ENCODE peak calls at places on chromosomes 2 and 18, in nine cellular contexts. One of them, this sample, is unnamed.

GRCh38 chr2:75042823-75043222 is 84.4 kb downstream of the POLE4 start:
- DNase-seq in activated CD8-positive, alpha-beta memory T cell treated with anti-CD3 and anti-CD28 coated beads, Interleukin-2, amount 50 U/mL, for 4 hours: no peak
- DNase-seq in brain microvascular endothelial cell: no peak
- DNase-seq in fibroblast of gingiva: no peak
- DNase-seq in EL: no peak
- DNase-seq in naive thymus-derived CD4-positive, alpha-beta T cell: no peak
- DNase-seq in astrocyte: no peak
- DNase-seq in fibroblast of lung: no peak
- DNase-seq in IMR-90: no peak
- DNase-seq in this sample: no peak

GRCh38 chr18:77320960-77321559 is 71.4 kb downstream of the GALR1 start:
- DNase-seq in EL: no peak
- DNase-seq in fibroblast of gingiva: no peak
- DNase-seq in brain microvascular endothelial cell: no peak
- DNase-seq in astrocyte: no peak
- DNase-seq in activated CD8-positive, alpha-beta memory T cell treated with anti-CD3 and anti-CD28 coated beads, Interleukin-2, amount 50 U/mL, for 4 hours: no peak
- DNase-seq in naive thymus-derived CD4-positive, alpha-beta T cell: no peak
- DNase-seq in fibroblast of lung: no peak
- DNase-seq in IMR-90: no peak
- DNase-seq in this sample: peak; percentile 43

GRCh38 chr2:31992025-31992566 is 18.7 kb downstream of the MEMO1 start:
- DNase-seq in EL: no peak
- DNase-seq in astrocyte: no peak
- DNase-seq in IMR-90: no peak
- DNase-seq in naive thymus-derived CD4-positive, alpha-beta T cell: no peak
- DNase-seq in activated CD8-positive, alpha-beta memory T cell treated with anti-CD3 and anti-CD28 coated beads, Interleukin-2, amount 50 U/mL, for 4 hours: no peak
- DNase-seq in fibroblast of lung: no peak
- DNase-seq in brain microvascular endothelial cell: no peak
- DNase-seq in fibroblast of gingiva: no peak
- DNase-seq in this sample: no peak

GRCh38 chr18:47149457-47150028 is 757 bp downstream of the HDHD2 start:
- DNase-seq in EL: peak; percentile 29
- DNase-seq in fibroblast of gingiva: no peak
- DNase-seq in fibroblast of lung: peak; percentile 6
- DNase-seq in IMR-90: peak; percentile 2
- DNase-seq in brain microvascular endothelial cell: peak; percentile 1
- DNase-seq in astrocyte: peak; percentile 2
- DNase-seq in naive thymus-derived CD4-positive, alpha-beta T cell: no peak
- DNase-seq in activated CD8-positive, alpha-beta memory T cell treated with anti-CD3 and anti-CD28 coated beads, Interleukin-2, amount 50 U/mL, for 4 hours: no peak
- DNase-seq in this sample: no peak

GRCh38 chr2:221724631-221725203 is 152.6 kb upstream of the EPHA4 start:
- DNase-seq in EL: no peak
- DNase-seq in fibroblast of gingiva: no peak
- DNase-seq in astrocyte: no peak
- DNase-seq in IMR-90: no peak
- DNase-seq in naive thymus-derived CD4-positive, alpha-beta T cell: no peak
- DNase-seq in activated CD8-positive, alpha-beta memory T cell treated with anti-CD3 and anti-CD28 coated beads, Interleukin-2, amount 50 U/mL, for 4 hours: no peak
- DNase-seq in fibroblast of lung: no peak
- DNase-seq in brain microvascular endothelial cell: no peak
- DNase-seq in this sample: no peak

GRCh38 chr2:8644605-8645175 is 37.2 kb upstream of the ID2 start:
- DNase-seq in IMR-90: no peak
- DNase-seq in fibroblast of lung: no peak
- DNase-seq in fibroblast of gingiva: no peak
- DNase-seq in brain microvascular endothelial cell: no peak
- DNase-seq in activated CD8-positive, alpha-beta memory T cell treated with anti-CD3 and anti-CD28 coated beads, Interleukin-2, amount 50 U/mL, for 4 hours: no peak
- DNase-seq in naive thymus-derived CD4-positive, alpha-beta T cell: no peak
- DNase-seq in astrocyte: no peak
- DNase-seq in EL: no peak
- DNase-seq in this sample: no peak

GRCh38 chr2:237440819-237441281 is 26.9 kb upstream of the COL6A3 start:
- DNase-seq in fibroblast of lung: no peak
- DNase-seq in activated CD8-positive, alpha-beta memory T cell treated with anti-CD3 and anti-CD28 coated beads, Interleukin-2, amount 50 U/mL, for 4 hours: no peak
- DNase-seq in EL: peak; percentile 33
- DNase-seq in fibroblast of gingiva: no peak
- DNase-seq in brain microvascular endothelial cell: peak; percentile 28
- DNase-seq in naive thymus-derived CD4-positive, alpha-beta T cell: no peak
- DNase-seq in astrocyte: no peak
- DNase-seq in IMR-90: peak; percentile 40
- DNase-seq in this sample: no peak

GRCh38 chr18:75799449-75800330 is 372.2 kb upstream of the SMIM21 start:
- DNase-seq in activated CD8-positive, alpha-beta memory T cell treated with anti-CD3 and anti-CD28 coated beads, Interleukin-2, amount 50 U/mL, for 4 hours: no peak
- DNase-seq in naive thymus-derived CD4-positive, alpha-beta T cell: no peak
- DNase-seq in fibroblast of gingiva: no peak
- DNase-seq in brain microvascular endothelial cell: no peak
- DNase-seq in IMR-90: no peak
- DNase-seq in astrocyte: peak; percentile 4
- DNase-seq in fibroblast of lung: peak; percentile 25
- DNase-seq in EL: no peak
- DNase-seq in this sample: no peak

GRCh38 chr2:85266424-85267041 is 61.3 kb downstream of the TGOLN2 start:
- DNase-seq in IMR-90: peak; percentile 56
- DNase-seq in fibroblast of lung: peak; percentile 40
- DNase-seq in EL: peak; percentile 54
- DNase-seq in astrocyte: no peak
- DNase-seq in activated CD8-positive, alpha-beta memory T cell treated with anti-CD3 and anti-CD28 coated beads, Interleukin-2, amount 50 U/mL, for 4 hours: peak; percentile 71
- DNase-seq in brain microvascular endothelial cell: peak; percentile 49
- DNase-seq in fibroblast of gingiva: peak; percentile 47
- DNase-seq in naive thymus-derived CD4-positive, alpha-beta T cell: peak; percentile 27
- DNase-seq in this sample: no peak

GRCh38 chr2:98505991-98506664 is 61.5 kb downstream of the INPP4A start:
- DNase-seq in astrocyte: no peak
- DNase-seq in brain microvascular endothelial cell: no peak
- DNase-seq in fibroblast of lung: no peak
- DNase-seq in IMR-90: no peak
- DNase-seq in fibroblast of gingiva: no peak
- DNase-seq in naive thymus-derived CD4-positive, alpha-beta T cell: no peak
- DNase-seq in EL: no peak
- DNase-seq in activated CD8-positive, alpha-beta memory T cell treated with anti-CD3 and anti-CD28 coated beads, Interleukin-2, amount 50 U/mL, for 4 hours: no peak
- DNase-seq in this sample: no peak

GRCh38 chr2:133421516-133422324 is 146.5 kb downstream of the NCKAP5 start:
- DNase-seq in astrocyte: peak; percentile 81
- DNase-seq in brain microvascular endothelial cell: no peak
- DNase-seq in IMR-90: peak; percentile 66
- DNase-seq in EL: no peak
- DNase-seq in activated CD8-positive, alpha-beta memory T cell treated with anti-CD3 and anti-CD28 coated beads, Interleukin-2, amount 50 U/mL, for 4 hours: no peak
- DNase-seq in fibroblast of lung: peak; percentile 81
- DNase-seq in fibroblast of gingiva: peak; percentile 2
- DNase-seq in naive thymus-derived CD4-positive, alpha-beta T cell: no peak
- DNase-seq in this sample: no peak

GRCh38 chr2:81658227-81658626 is 1353.7 kb upstream of the LRRTM1 start:
- DNase-seq in IMR-90: peak; percentile 15
- DNase-seq in EL: no peak
- DNase-seq in fibroblast of lung: peak; percentile 27
- DNase-seq in brain microvascular endothelial cell: no peak
- DNase-seq in astrocyte: peak; percentile 16
- DNase-seq in activated CD8-positive, alpha-beta memory T cell treated with anti-CD3 and anti-CD28 coated beads, Interleukin-2, amount 50 U/mL, for 4 hours: no peak
- DNase-seq in naive thymus-derived CD4-positive, alpha-beta T cell: no peak
- DNase-seq in fibroblast of gingiva: no peak
- DNase-seq in this sample: no peak

GRCh38 chr18:24831871-24832665 is 371.6 kb downstream of the HRH4 start:
- DNase-seq in naive thymus-derived CD4-positive, alpha-beta T cell: no peak
- DNase-seq in fibroblast of lung: no peak
- DNase-seq in astrocyte: no peak
- DNase-seq in brain microvascular endothelial cell: no peak
- DNase-seq in IMR-90: no peak
- DNase-seq in EL: no peak
- DNase-seq in fibroblast of gingiva: no peak
- DNase-seq in activated CD8-positive, alpha-beta memory T cell treated with anti-CD3 and anti-CD28 coated beads, Interleukin-2, amount 50 U/mL, for 4 hours: no peak
- DNase-seq in this sample: no peak

GRCh38 chr2:20348542-20348941 is 2.1 kb downstream of the PUM2 start:
- DNase-seq in naive thymus-derived CD4-positive, alpha-beta T cell: no peak
- DNase-seq in brain microvascular endothelial cell: no peak
- DNase-seq in astrocyte: no peak
- DNase-seq in fibroblast of lung: no peak
- DNase-seq in fibroblast of gingiva: no peak
- DNase-seq in EL: no peak
- DNase-seq in activated CD8-positive, alpha-beta memory T cell treated with anti-CD3 and anti-CD28 coated beads, Interleukin-2, amount 50 U/mL, for 4 hours: no peak
- DNase-seq in IMR-90: no peak
- DNase-seq in this sample: no peak

GRCh38 chr2:228181098-228182019 is at the start of gene SPHKAP:
- DNase-seq in naive thymus-derived CD4-positive, alpha-beta T cell: no peak
- DNase-seq in brain microvascular endothelial cell: no peak
- DNase-seq in EL: peak; percentile 27
- DNase-seq in fibroblast of gingiva: no peak
- DNase-seq in activated CD8-positive, alpha-beta memory T cell treated with anti-CD3 and anti-CD28 coated beads, Interleukin-2, amount 50 U/mL, for 4 hours: no peak
- DNase-seq in fibroblast of lung: no peak
- DNase-seq in IMR-90: no peak
- DNase-seq in astrocyte: no peak
- DNase-seq in this sample: no peak

GRCh38 chr2:100422320-100422719 is 4.9 kb upstream of the CHST10 start:
- DNase-seq in EL: peak; percentile 35
- DNase-seq in activated CD8-positive, alpha-beta memory T cell treated with anti-CD3 and anti-CD28 coated beads, Interleukin-2, amount 50 U/mL, for 4 hours: no peak
- DNase-seq in naive thymus-derived CD4-positive, alpha-beta T cell: no peak
- DNase-seq in fibroblast of gingiva: peak; percentile 9
- DNase-seq in IMR-90: peak; percentile 36
- DNase-seq in astrocyte: peak; percentile 10
- DNase-seq in fibroblast of lung: peak; percentile 31
- DNase-seq in brain microvascular endothelial cell: peak; percentile 49
- DNase-seq in this sample: no peak

GRCh38 chr18:44761812-44762211 is 81.1 kb downstream of the SETBP1 start:
- DNase-seq in IMR-90: no peak
- DNase-seq in brain microvascular endothelial cell: no peak
- DNase-seq in fibroblast of lung: no peak
- DNase-seq in astrocyte: no peak
- DNase-seq in fibroblast of gingiva: no peak
- DNase-seq in EL: no peak
- DNase-seq in activated CD8-positive, alpha-beta memory T cell treated with anti-CD3 and anti-CD28 coated beads, Interleukin-2, amount 50 U/mL, for 4 hours: no peak
- DNase-seq in naive thymus-derived CD4-positive, alpha-beta T cell: no peak
- DNase-seq in this sample: no peak

GRCh38 chr18:31516432-31516831 is 18.5 kb downstream of the DSG2 start:
- DNase-seq in activated CD8-positive, alpha-beta memory T cell treated with anti-CD3 and anti-CD28 coated beads, Interleukin-2, amount 50 U/mL, for 4 hours: no peak
- DNase-seq in EL: no peak
- DNase-seq in brain microvascular endothelial cell: no peak
- DNase-seq in IMR-90: no peak
- DNase-seq in astrocyte: no peak
- DNase-seq in fibroblast of lung: no peak
- DNase-seq in naive thymus-derived CD4-positive, alpha-beta T cell: no peak
- DNase-seq in fibroblast of gingiva: no peak
- DNase-seq in this sample: no peak

GRCh38 chr2:86011449-86011941 is 94.2 kb downstream of the POLR1A start:
- DNase-seq in IMR-90: no peak
- DNase-seq in fibroblast of gingiva: no peak
- DNase-seq in fibroblast of lung: no peak
- DNase-seq in brain microvascular endothelial cell: no peak
- DNase-seq in activated CD8-positive, alpha-beta memory T cell treated with anti-CD3 and anti-CD28 coated beads, Interleukin-2, amount 50 U/mL, for 4 hours: no peak
- DNase-seq in astrocyte: no peak
- DNase-seq in EL: peak; percentile 22
- DNase-seq in naive thymus-derived CD4-positive, alpha-beta T cell: no peak
- DNase-seq in this sample: no peak

GRCh38 chr2:52269696-52270485 is 1238.0 kb upstream of the NRXN1 start:
- DNase-seq in IMR-90: peak; percentile 80
- DNase-seq in fibroblast of lung: peak; percentile 90
- DNase-seq in fibroblast of gingiva: peak; percentile 12
- DNase-seq in naive thymus-derived CD4-positive, alpha-beta T cell: no peak
- DNase-seq in EL: peak; percentile 2
- DNase-seq in astrocyte: peak; percentile 85
- DNase-seq in brain microvascular endothelial cell: peak; percentile 94
- DNase-seq in activated CD8-positive, alpha-beta memory T cell treated with anti-CD3 and anti-CD28 coated beads, Interleukin-2, amount 50 U/mL, for 4 hours: no peak
- DNase-seq in this sample: no peak

GRCh38 chr2:226410212-226410611 is 389.4 kb downstream of the IRS1 start:
- DNase-seq in fibroblast of gingiva: no peak
- DNase-seq in astrocyte: no peak
- DNase-seq in EL: no peak
- DNase-seq in brain microvascular endothelial cell: no peak
- DNase-seq in activated CD8-positive, alpha-beta memory T cell treated with anti-CD3 and anti-CD28 coated beads, Interleukin-2, amount 50 U/mL, for 4 hours: no peak
- DNase-seq in fibroblast of lung: peak; percentile 49
- DNase-seq in naive thymus-derived CD4-positive, alpha-beta T cell: no peak
- DNase-seq in IMR-90: peak; percentile 24
- DNase-seq in this sample: no peak

GRCh38 chr2:120729410-120730052 is 6.1 kb upstream of the GLI2 start:
- DNase-seq in naive thymus-derived CD4-positive, alpha-beta T cell: no peak
- DNase-seq in activated CD8-positive, alpha-beta memory T cell treated with anti-CD3 and anti-CD28 coated beads, Interleukin-2, amount 50 U/mL, for 4 hours: no peak
- DNase-seq in fibroblast of lung: peak; percentile 89
- DNase-seq in EL: peak; percentile 81
- DNase-seq in astrocyte: peak; percentile 84
- DNase-seq in IMR-90: peak; percentile 88
- DNase-seq in fibroblast of gingiva: peak; percentile 69
- DNase-seq in brain microvascular endothelial cell: peak; percentile 73
- DNase-seq in this sample: no peak

GRCh38 chr2:103139628-103140268 is 377.9 kb downstream of the TMEM182 start:
- DNase-seq in fibroblast of lung: no peak
- DNase-seq in fibroblast of gingiva: no peak
- DNase-seq in astrocyte: no peak
- DNase-seq in activated CD8-positive, alpha-beta memory T cell treated with anti-CD3 and anti-CD28 coated beads, Interleukin-2, amount 50 U/mL, for 4 hours: no peak
- DNase-seq in brain microvascular endothelial cell: no peak
- DNase-seq in IMR-90: no peak
- DNase-seq in naive thymus-derived CD4-positive, alpha-beta T cell: no peak
- DNase-seq in EL: no peak
- DNase-seq in this sample: no peak

GRCh38 chr2:218888341-218888740 is 7.7 kb downstream of the WNT10A start:
- DNase-seq in naive thymus-derived CD4-positive, alpha-beta T cell: no peak
- DNase-seq in fibroblast of gingiva: no peak
- DNase-seq in EL: no peak
- DNase-seq in activated CD8-positive, alpha-beta memory T cell treated with anti-CD3 and anti-CD28 coated beads, Interleukin-2, amount 50 U/mL, for 4 hours: no peak
- DNase-seq in astrocyte: no peak
- DNase-seq in IMR-90: no peak
- DNase-seq in fibroblast of lung: no peak
- DNase-seq in brain microvascular endothelial cell: no peak
- DNase-seq in this sample: no peak

GRCh38 chr2:136235451-136236418 is 117.8 kb upstream of the CXCR4 start:
- DNase-seq in naive thymus-derived CD4-positive, alpha-beta T cell: no peak
- DNase-seq in fibroblast of lung: peak; percentile 94
- DNase-seq in IMR-90: peak; percentile 3
- DNase-seq in fibroblast of gingiva: no peak
- DNase-seq in brain microvascular endothelial cell: peak; percentile 68
- DNase-seq in EL: peak; percentile 65
- DNase-seq in activated CD8-positive, alpha-beta memory T cell treated with anti-CD3 and anti-CD28 coated beads, Interleukin-2, amount 50 U/mL, for 4 hours: no peak
- DNase-seq in astrocyte: peak; percentile 94
- DNase-seq in this sample: no peak

GRCh38 chr18:57210101-57210661 is 63.3 kb downstream of the BOD1L2 start:
- DNase-seq in EL: peak; percentile 83
- DNase-seq in IMR-90: peak; percentile 70
- DNase-seq in fibroblast of lung: peak; percentile 77
- DNase-seq in astrocyte: peak; percentile 63
- DNase-seq in brain microvascular endothelial cell: peak; percentile 72
- DNase-seq in naive thymus-derived CD4-positive, alpha-beta T cell: no peak
- DNase-seq in fibroblast of gingiva: peak; percentile 40
- DNase-seq in activated CD8-positive, alpha-beta memory T cell treated with anti-CD3 and anti-CD28 coated beads, Interleukin-2, amount 50 U/mL, for 4 hours: no peak
- DNase-seq in this sample: peak; percentile 27

GRCh38 chr2:24423095-24423494 is 62.8 kb upstream of the ITSN2 start:
- DNase-seq in IMR-90: no peak
- DNase-seq in brain microvascular endothelial cell: no peak
- DNase-seq in activated CD8-positive, alpha-beta memory T cell treated with anti-CD3 and anti-CD28 coated beads, Interleukin-2, amount 50 U/mL, for 4 hours: no peak
- DNase-seq in EL: no peak
- DNase-seq in fibroblast of lung: no peak
- DNase-seq in naive thymus-derived CD4-positive, alpha-beta T cell: no peak
- DNase-seq in fibroblast of gingiva: no peak
- DNase-seq in astrocyte: no peak
- DNase-seq in this sample: no peak

This sample was measured in NCI-H1436.